ENCODE peak calls at places on chromosomes 11 and 22, in seven cellular contexts. One of them, this sample, is unnamed.

GRCh38 chr22:25390297-25391240 is 171.1 kb downstream of the CRYBB2 start:
- DNase-seq in adrenal gland: no peak
- DNase-seq in right lobe of liver: peak; percentile 88
- DNase-seq in heart left ventricle: no peak
- DNase-seq in A549: no peak
- DNase-seq in HCT116: no peak
- DNase-seq in body of pancreas: no peak
- DNase-seq in this sample: no peak

GRCh38 chr22:27597703-27598444 is 203.7 kb downstream of the MN1 start:
- DNase-seq in right lobe of liver: no peak
- DNase-seq in HCT116: peak; percentile 22
- DNase-seq in A549: peak; percentile 38
- DNase-seq in adrenal gland: no peak
- DNase-seq in heart left ventricle: no peak
- DNase-seq in body of pancreas: peak; percentile 27
- DNase-seq in this sample: no peak

GRCh38 chr11:27239305-27239942 is 123.6 kb downstream of the CCDC34 start:
- DNase-seq in adrenal gland: no peak
- DNase-seq in right lobe of liver: no peak
- DNase-seq in body of pancreas: no peak
- DNase-seq in heart left ventricle: peak; percentile 53
- DNase-seq in A549: no peak
- DNase-seq in HCT116: no peak
- DNase-seq in this sample: no peak

GRCh38 chr11:95074806-95075563 is 8.3 kb downstream of the SRSF8 start:
- DNase-seq in right lobe of liver: peak; percentile 55
- DNase-seq in heart left ventricle: peak; percentile 88
- DNase-seq in A549: no peak
- DNase-seq in body of pancreas: peak; percentile 72
- DNase-seq in adrenal gland: peak; percentile 85
- DNase-seq in HCT116: no peak
- DNase-seq in this sample: peak; percentile 91

GRCh38 chr11:44632466-44633123 is 67.1 kb downstream of the CD82 start:
- DNase-seq in HCT116: peak; percentile 45
- DNase-seq in body of pancreas: no peak
- DNase-seq in A549: peak; percentile 56
- DNase-seq in right lobe of liver: peak; percentile 54
- DNase-seq in adrenal gland: peak; percentile 28
- DNase-seq in heart left ventricle: peak; percentile 65
- DNase-seq in this sample: peak; percentile 41

GRCh38 chr11:83007909-83008580 is 63.7 kb downstream of the RAB30 start:
- DNase-seq in heart left ventricle: peak; percentile 75
- DNase-seq in A549: no peak
- DNase-seq in right lobe of liver: peak; percentile 82
- DNase-seq in adrenal gland: peak; percentile 79
- DNase-seq in HCT116: no peak
- DNase-seq in body of pancreas: peak; percentile 72
- DNase-seq in this sample: peak; percentile 85

GRCh38 chr22:36736701-36737320 is 33.3 kb upstream of the CACNG2 start:
- DNase-seq in adrenal gland: no peak
- DNase-seq in body of pancreas: peak; percentile 10
- DNase-seq in HCT116: no peak
- DNase-seq in right lobe of liver: peak; percentile 38
- DNase-seq in A549: no peak
- DNase-seq in heart left ventricle: no peak
- DNase-seq in this sample: peak; percentile 9

GRCh38 chr11:66062408-66062807 is 7.7 kb upstream of the PACS1 start:
- DNase-seq in right lobe of liver: no peak
- DNase-seq in HCT116: no peak
- DNase-seq in adrenal gland: no peak
- DNase-seq in heart left ventricle: no peak
- DNase-seq in A549: no peak
- DNase-seq in body of pancreas: no peak
- DNase-seq in this sample: no peak

GRCh38 chr22:20867179-20868099 is 8.6 kb downstream of the SNAP29 start:
- DNase-seq in A549: no peak
- DNase-seq in heart left ventricle: peak; percentile 70
- DNase-seq in right lobe of liver: peak; percentile 89
- DNase-seq in adrenal gland: peak; percentile 66
- DNase-seq in HCT116: no peak
- DNase-seq in body of pancreas: peak; percentile 35
- DNase-seq in this sample: peak; percentile 67

GRCh38 chr11:124923296-124923695 is 4.2 kb downstream of the HEPN1 start:
- DNase-seq in HCT116: no peak
- DNase-seq in heart left ventricle: no peak
- DNase-seq in right lobe of liver: no peak
- DNase-seq in body of pancreas: no peak
- DNase-seq in A549: no peak
- DNase-seq in adrenal gland: no peak
- DNase-seq in this sample: no peak

GRCh38 chr22:49585695-49586243 is 241.9 kb downstream of the BRD1 start:
- DNase-seq in right lobe of liver: no peak
- DNase-seq in heart left ventricle: no peak
- DNase-seq in body of pancreas: no peak
- DNase-seq in A549: no peak
- DNase-seq in adrenal gland: no peak
- DNase-seq in HCT116: no peak
- DNase-seq in this sample: no peak

GRCh38 chr11:13120691-13121090 is 111.6 kb downstream of the RASSF10 start:
- DNase-seq in heart left ventricle: no peak
- DNase-seq in body of pancreas: no peak
- DNase-seq in right lobe of liver: no peak
- DNase-seq in adrenal gland: no peak
- DNase-seq in HCT116: no peak
- DNase-seq in A549: no peak
- DNase-seq in this sample: no peak

GRCh38 chr11:129740877-129741276 is 74.8 kb upstream of the TMEM45B start:
- DNase-seq in HCT116: no peak
- DNase-seq in A549: no peak
- DNase-seq in adrenal gland: no peak
- DNase-seq in body of pancreas: no peak
- DNase-seq in heart left ventricle: no peak
- DNase-seq in right lobe of liver: no peak
- DNase-seq in this sample: no peak

GRCh38 chr11:34960277-34960676 is 43.9 kb downstream of the PDHX start:
- DNase-seq in A549: no peak
- DNase-seq in adrenal gland: no peak
- DNase-seq in HCT116: no peak
- DNase-seq in heart left ventricle: peak; percentile 32
- DNase-seq in body of pancreas: no peak
- DNase-seq in right lobe of liver: no peak
- DNase-seq in this sample: peak; percentile 27

GRCh38 chr11:61195710-61196109 is 7.6 kb upstream of the PGA3 start:
- DNase-seq in body of pancreas: no peak
- DNase-seq in adrenal gland: no peak
- DNase-seq in right lobe of liver: no peak
- DNase-seq in heart left ventricle: no peak
- DNase-seq in HCT116: no peak
- DNase-seq in A549: no peak
- DNase-seq in this sample: no peak

GRCh38 chr11:27705873-27706820 is 5.9 kb upstream of the BDNF start:
- DNase-seq in HCT116: no peak
- DNase-seq in A549: peak; percentile 53
- DNase-seq in right lobe of liver: no peak
- DNase-seq in adrenal gland: no peak
- DNase-seq in heart left ventricle: no peak
- DNase-seq in body of pancreas: peak; percentile 15
- DNase-seq in this sample: peak; percentile 42

GRCh38 chr22:43228330-43228729 is 41.4 kb upstream of the TTLL12 start:
- DNase-seq in body of pancreas: no peak
- DNase-seq in HCT116: peak; percentile 10
- DNase-seq in adrenal gland: peak; percentile 44
- DNase-seq in A549: peak; percentile 53
- DNase-seq in heart left ventricle: no peak
- DNase-seq in right lobe of liver: no peak
- DNase-seq in this sample: peak; percentile 77

GRCh38 chr22:19497245-19497644 is 17.5 kb downstream of the CDC45 start:
- DNase-seq in HCT116: no peak
- DNase-seq in right lobe of liver: no peak
- DNase-seq in body of pancreas: peak; percentile 27
- DNase-seq in adrenal gland: no peak
- DNase-seq in heart left ventricle: peak; percentile 47
- DNase-seq in A549: no peak
- DNase-seq in this sample: peak; percentile 87

GRCh38 chr11:85590848-85591483 is 36.2 kb downstream of the DLG2 start:
- DNase-seq in adrenal gland: no peak
- DNase-seq in heart left ventricle: no peak
- DNase-seq in right lobe of liver: no peak
- DNase-seq in HCT116: peak; percentile 35
- DNase-seq in A549: peak; percentile 60
- DNase-seq in body of pancreas: no peak
- DNase-seq in this sample: no peak

GRCh38 chr11:74577624-74578396 is 14.6 kb upstream of the POLD3 start:
- DNase-seq in heart left ventricle: no peak
- DNase-seq in HCT116: no peak
- DNase-seq in right lobe of liver: no peak
- DNase-seq in A549: no peak
- DNase-seq in adrenal gland: no peak
- DNase-seq in body of pancreas: peak; percentile 25
- DNase-seq in this sample: no peak

GRCh38 chr22:20654343-20655208 is 119.3 kb upstream of the SERPIND1 start:
- DNase-seq in adrenal gland: no peak
- DNase-seq in heart left ventricle: no peak
- DNase-seq in right lobe of liver: no peak
- DNase-seq in body of pancreas: no peak
- DNase-seq in HCT116: no peak
- DNase-seq in A549: no peak
- DNase-seq in this sample: peak; percentile 7

GRCh38 chr11:66688561-66689534 is 11.2 kb upstream of the RBM4B start:
- DNase-seq in HCT116: no peak
- DNase-seq in right lobe of liver: no peak
- DNase-seq in body of pancreas: no peak
- DNase-seq in heart left ventricle: no peak
- DNase-seq in A549: no peak
- DNase-seq in adrenal gland: no peak
- DNase-seq in this sample: no peak

DNA sequence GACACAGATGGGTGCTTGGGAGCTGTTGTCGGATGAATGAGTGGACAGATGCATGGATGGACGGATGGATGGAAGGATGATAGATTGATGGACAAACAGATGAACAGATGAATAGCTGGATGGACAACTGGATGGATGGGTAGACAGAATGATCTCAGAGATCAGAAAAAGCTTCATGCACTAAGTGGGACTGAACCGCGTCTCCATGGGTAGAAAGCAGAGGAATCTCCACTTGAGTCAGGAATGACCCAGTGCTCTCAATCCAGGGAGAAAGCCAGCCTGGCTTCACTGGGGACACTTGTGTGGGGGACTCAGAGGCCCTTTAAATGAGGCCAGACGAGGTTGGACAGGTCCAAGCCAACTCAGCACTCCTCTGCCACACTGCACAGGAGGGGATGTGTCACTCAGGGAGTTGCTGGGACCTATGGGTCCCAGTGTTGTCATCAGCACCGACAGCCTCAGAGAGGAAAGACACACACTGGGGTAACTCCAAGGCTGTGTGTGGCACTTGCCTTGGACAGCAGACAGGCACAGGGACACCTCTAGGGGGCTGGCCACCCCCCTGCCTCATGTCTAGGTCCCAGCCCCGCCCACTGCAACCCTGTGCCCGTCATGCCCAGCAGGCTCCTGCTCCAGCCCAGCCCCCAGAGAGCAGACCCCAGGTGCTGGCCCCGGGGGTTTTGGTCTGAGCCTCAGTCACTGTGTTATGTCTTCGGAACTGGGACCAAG is 5.6 kb downstream of the IGLL5 start:
- DNase-seq in right lobe of liver: peak; percentile 39
- DNase-seq in A549: no peak
- DNase-seq in adrenal gland: no peak
- DNase-seq in body of pancreas: no peak
- DNase-seq in heart left ventricle: no peak
- DNase-seq in HCT116: no peak
- DNase-seq in this sample: no peak
- H3K4me1 ChIP-seq in right lobe of liver: no peaks in the 10 kb centered on the region
- H3K4me1 ChIP-seq in A549: no peaks in the 10 kb centered on the region
- H3K4me1 ChIP-seq in adrenal gland: no peaks in the 10 kb centered on the region
- H3K4me1 ChIP-seq in body of pancreas: no peaks in the 10 kb centered on the region
- H3K4me1 ChIP-seq in heart left ventricle: no peaks in the 10 kb centered on the region
- H3K4me1 ChIP-seq in HCT116: no peaks in the 10 kb centered on the region
- H3K4me1 ChIP-seq in this sample: no peaks in the 10 kb centered on the region

DNA sequence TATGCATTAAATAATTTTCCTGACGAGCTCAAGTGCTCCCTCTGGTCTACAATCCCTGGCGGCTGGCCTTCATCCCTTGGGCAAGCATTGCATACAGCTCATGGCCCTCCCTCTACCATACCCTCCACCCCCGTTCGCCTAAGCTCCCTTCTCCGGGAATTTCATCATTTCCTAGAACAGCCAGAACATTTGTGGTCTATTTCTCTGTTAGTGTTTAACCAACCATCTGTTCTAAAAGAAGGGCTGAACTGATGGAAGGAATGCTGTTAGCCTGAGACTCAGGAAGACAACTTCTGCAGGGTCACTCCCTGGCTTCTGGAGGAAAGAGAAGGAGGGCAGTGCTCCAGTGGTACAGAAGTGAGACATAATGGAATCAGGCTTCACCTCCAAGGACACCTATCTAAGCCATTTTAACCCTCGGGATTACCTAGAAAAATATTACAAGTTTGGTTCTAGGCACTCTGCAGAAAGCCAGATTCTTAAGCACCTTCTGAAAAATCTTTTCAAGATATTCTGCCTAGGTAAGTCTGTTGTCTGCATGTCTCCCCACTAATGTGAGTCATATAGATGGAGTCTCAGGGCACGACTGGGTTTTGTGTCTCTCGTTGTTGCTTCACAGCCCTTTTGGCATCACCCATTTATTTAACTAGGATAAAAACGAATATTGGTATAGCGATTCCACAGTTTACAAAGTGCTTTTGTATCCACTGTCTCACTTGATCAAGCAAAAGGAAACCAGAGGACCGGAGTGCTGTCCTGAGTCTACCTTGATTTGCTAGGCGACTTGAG is at the start of gene NNMT:
- DNase-seq in A549: peak; percentile 87
- DNase-seq in HCT116: no peak
- DNase-seq in right lobe of liver: peak; percentile 86
- DNase-seq in heart left ventricle: peak; percentile 81
- DNase-seq in body of pancreas: peak; percentile 38
- DNase-seq in adrenal gland: peak; percentile 62
- DNase-seq in this sample: peak; percentile 38
- TF ChIP-seq POLR2A in A549: no peak
- TF ChIP-seq POLR2A in HCT116: no peak
- TF ChIP-seq POLR2A in right lobe of liver: peak; percentile 95
- TF ChIP-seq POLR2A in heart left ventricle: no peak
- TF ChIP-seq POLR2A in body of pancreas: peak; percentile 55
- TF ChIP-seq POLR2A in adrenal gland: peak; percentile 30
- TF ChIP-seq POLR2A in this sample: no peak

GRCh38 chr11:110323786-110324185 is 27.4 kb upstream of the RDX start:
- DNase-seq in adrenal gland: no peak
- DNase-seq in right lobe of liver: no peak
- DNase-seq in body of pancreas: no peak
- DNase-seq in HCT116: no peak
- DNase-seq in A549: no peak
- DNase-seq in heart left ventricle: no peak
- DNase-seq in this sample: no peak
- H3K4me3 ChIP-seq in adrenal gland: no peak overlapping the region
- H3K4me3 ChIP-seq in right lobe of liver: no peak overlapping the region
- H3K4me3 ChIP-seq in body of pancreas: no peak overlapping the region
- H3K4me3 ChIP-seq in HCT116: no peak overlapping the region
- H3K4me3 ChIP-seq in A549: no peak overlapping the region
- H3K4me3 ChIP-seq in heart left ventricle: no peak overlapping the region
- H3K4me3 ChIP-seq in this sample: no peak overlapping the region

GRCh38 chr11:110327508-110327907 is 31.1 kb upstream of the RDX start:
- DNase-seq in right lobe of liver: no peak
- DNase-seq in body of pancreas: no peak
- DNase-seq in HCT116: no peak
- DNase-seq in heart left ventricle: no peak
- DNase-seq in adrenal gland: no peak
- DNase-seq in A549: no peak
- DNase-seq in this sample: no peak
- H3K4me1 ChIP-seq in right lobe of liver: no peaks in the 10 kb centered on the region
- H3K4me1 ChIP-seq in body of pancreas: no peaks in the 10 kb centered on the region
- H3K4me1 ChIP-seq in HCT116: peaks cover 28% of the 10 kb centered on the region
- H3K4me1 ChIP-seq in heart left ventricle: no peaks in the 10 kb centered on the region
- H3K4me1 ChIP-seq in adrenal gland: no peaks in the 10 kb centered on the region
- H3K4me1 ChIP-seq in A549: no peaks in the 10 kb centered on the region
- H3K4me1 ChIP-seq in this sample: no peaks in the 10 kb centered on the region